ENCODE peak calls at places on chromosome 19, in six cellular contexts. U is AG10803; W is activated naive CD4-positive, alpha-beta T cell; O is Ammon's horn; T is M059J; S is fibroblast of pulmonary artery. I is an unnamed sample.

GRCh38 chr19:2227415-2228156 is 8.5 kb downstream of the PLEKHJ1 start:
- DNase-seq in U (no peak), W (no peak), O (no peak), T (no peak), S (no peak), I (no peak)

GRCh38 chr19:2433854-2434253 is 6.5 kb upstream of the TIMM13 start:
- DNase-seq in U (no peak), W (no peak), O (no peak), T (no peak), S (no peak), I (no peak)

GRCh38 chr19:7435602-7436001 is 53.2 kb downstream of the PEX11G start:
- DNase-seq in U (no peak), W (no peak), O (no peak), T (no peak), S (no peak), I (no peak)

GRCh38 chr19:12478234-12478941 is 6.2 kb downstream of the ZNF709 start:
- DNase-seq in U (no peak), W (no peak), O (no peak), T (no peak), S (no peak), I (no peak)

GRCh38 chr19:6800991-6801396 is 28.5 kb downstream of the VAV1 start:
- DNase-seq in U (peak), W (no peak), O (no peak), T (peak), S (peak), I (no peak)

GRCh38 chr19:47075179-47075811 is 26.9 kb upstream of the TMEM160 start:
- DNase-seq in U (peak), W (no peak), O (no peak), T (no peak), S (no peak), I (no peak)

GRCh38 chr19:35090795-35091214 is 24.8 kb upstream of the FXYD3 start:
- DNase-seq in U (no peak), W (no peak), O (no peak), T (peak), S (no peak), I (no peak)

GRCh38 chr19:21084343-21084742 is 2.3 kb downstream of the ZNF714 start:
- DNase-seq in U (peak), W (no peak), O (no peak), T (peak), S (peak), I (no peak)

GRCh38 chr19:49157445-49158224 is at the start of gene TRPM4:
- DNase-seq in U (peak), W (no peak), O (peak), T (peak), S (peak), I (peak)

I was measured in G401.